ENCODE peak calls at places on chromosome 1, in six cellular contexts. F is breast epithelium, T is transverse colon, S is stomach, P is GM12878, I is spleen. J is an unnamed sample.

GRCh38 chr1:21295059-21295401 is 4.8 kb upstream of the ECE1 start:
- DNase-seq in F (no peak), T (no peak), S (no peak), P (no peak), I (no peak), J (no peak)

GRCh38 chr1:167579986-167580385 is 26.4 kb upstream of the CREG1 start:
- DNase-seq in F (no peak), T (no peak), S (no peak), P (no peak), I (no peak), J (no peak)

GRCh38 chr1:168285419-168285790 is 4.7 kb downstream of the TBX19 start:
- DNase-seq in F (no peak), T (no peak), S (no peak), P (no peak), I (no peak), J (no peak)

GRCh38 chr1:43839056-43839455 is 94.5 kb upstream of the ARTN start:
- DNase-seq in F (no peak), T (no peak), S (no peak), P (no peak), I (no peak), J (no peak)

GRCh38 chr1:225819346-225820192 is 9.6 kb downstream of the EPHX1 start:
- DNase-seq in F (no peak), T (no peak), S (no peak), P (no peak), I (no peak), J (no peak)

GRCh38 chr1:202046748-202047708 is 36.6 kb downstream of the ELF3 start:
- DNase-seq in F (no peak), T (peak; percentile 55), S (peak; percentile 45), P (no peak), I (no peak), J (no peak)

GRCh38 chr1:245278846-245279245 is 124.1 kb downstream of the KIF26B start:
- DNase-seq in F (no peak), T (no peak), S (no peak), P (no peak), I (no peak), J (no peak)

GRCh38 chr1:10851024-10852013 is 54.9 kb upstream of the CASZ1 start:
- DNase-seq in F (no peak), T (no peak), S (no peak), P (no peak), I (no peak), J (no peak)

GRCh38 chr1:55146781-55147180 is 68.4 kb downstream of the USP24 start:
- DNase-seq in F (no peak), T (peak; percentile 17), S (peak; percentile 33), P (no peak), I (no peak), J (no peak)

GRCh38 chr1:228150458-228151169 is 884 bp downstream of the GJC2 start:
- DNase-seq in F (no peak), T (peak; percentile 57), S (no peak), P (no peak), I (no peak), J (no peak)

GRCh38 chr1:232904566-232904965 is 45.8 kb upstream of the NTPCR start:
- DNase-seq in F (no peak), T (no peak), S (no peak), P (no peak), I (no peak), J (no peak)

GRCh38 chr1:166953486-166953885 is 21.9 kb downstream of the ILDR2 start:
- DNase-seq in F (no peak), T (no peak), S (no peak), P (no peak), I (no peak), J (no peak)

GRCh38 chr1:244353572-244354091 is 98.1 kb downstream of the ADSS2 start:
- DNase-seq in F (peak; percentile 52), T (peak; percentile 68), S (peak; percentile 49), P (no peak), I (no peak), J (peak; percentile 85)

GRCh38 chr1:158283965-158284364 is 5.8 kb upstream of the CD1C start:
- DNase-seq in F (no peak), T (no peak), S (no peak), P (peak; percentile 61), I (no peak), J (no peak)

GRCh38 chr1:172638885-172639831 is 19.7 kb upstream of the FASLG start:
- DNase-seq in F (peak; percentile 21), T (no peak), S (no peak), P (peak; percentile 19), I (no peak), J (no peak)

GRCh38 chr1:114334297-114334696 is 176.7 kb downstream of the TRIM33 start:
- DNase-seq in F (no peak), T (no peak), S (no peak), P (no peak), I (no peak), J (no peak)

GRCh38 chr1:46691997-46692790 is 20.5 kb downstream of the TEX38 start:
- DNase-seq in F (no peak), T (no peak), S (no peak), P (no peak), I (no peak), J (no peak)

GRCh38 chr1:46687910-46688509 is 16.4 kb downstream of the TEX38 start:
- DNase-seq in F (no peak), T (no peak), S (no peak), P (no peak), I (no peak), J (no peak)

GRCh38 chr1:46690931-46691411 is 19.3 kb downstream of the TEX38 start:
- DNase-seq in F (no peak), T (no peak), S (no peak), P (no peak), I (no peak), J (no peak)

GRCh38 chr1:46689326-46689725 is 17.7 kb downstream of the TEX38 start:
- DNase-seq in F (no peak), T (no peak), S (no peak), P (no peak), I (no peak), J (no peak)

DNA sequence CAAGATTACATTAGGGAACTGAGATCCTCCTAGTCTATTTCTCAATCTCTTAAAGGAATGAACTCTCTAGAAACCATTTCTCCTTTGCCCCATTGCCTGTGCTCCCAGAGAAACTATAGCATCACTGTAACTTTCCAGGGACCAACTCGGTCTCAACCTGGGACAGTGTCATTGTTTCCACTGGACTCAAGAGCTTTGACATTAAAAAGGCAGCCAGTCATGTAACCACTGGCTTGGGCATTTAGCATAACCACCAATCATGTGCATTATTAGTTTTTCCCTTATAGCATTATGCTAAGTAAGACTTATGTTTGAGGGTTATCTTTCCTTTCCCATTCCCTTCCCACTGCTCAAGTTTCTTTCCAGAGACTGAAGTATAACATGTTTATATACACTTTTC is 18.2 kb downstream of the TEX38 start:
- DNase-seq in F (no peak), T (no peak), S (no peak), P (no peak), I (no peak), J (no peak)
- H3K36me3 ChIP-seq in F (peaks cover 12% of the 10 kb centered on the region), T (peaks cover 11% of the 10 kb centered on the region), S (peaks cover 70% of the 10 kb centered on the region), P (peaks cover 24% of the 10 kb centered on the region), I (peaks cover 61% of the 10 kb centered on the region), J (peaks cover 65% of the 10 kb centered on the region)

GRCh38 chr1:22738069-22738435 is 27.4 kb downstream of the EPHB2 start:
- DNase-seq in F (no peak), T (no peak), S (no peak), P (no peak), I (no peak), J (no peak)

GRCh38 chr1:22738522-22738921 is 27.9 kb downstream of the EPHB2 start:
- DNase-seq in F (no peak), T (no peak), S (no peak), P (no peak), I (no peak), J (no peak)

GRCh38 chr1:22739648-22740385 is 29.2 kb downstream of the EPHB2 start:
- DNase-seq in F (no peak), T (peak; percentile 23), S (no peak), P (no peak), I (no peak), J (no peak)

GRCh38 chr1:22736496-22737088 is 26.0 kb downstream of the EPHB2 start:
- DNase-seq in F (no peak), T (no peak), S (no peak), P (no peak), I (no peak), J (no peak)

DNA sequence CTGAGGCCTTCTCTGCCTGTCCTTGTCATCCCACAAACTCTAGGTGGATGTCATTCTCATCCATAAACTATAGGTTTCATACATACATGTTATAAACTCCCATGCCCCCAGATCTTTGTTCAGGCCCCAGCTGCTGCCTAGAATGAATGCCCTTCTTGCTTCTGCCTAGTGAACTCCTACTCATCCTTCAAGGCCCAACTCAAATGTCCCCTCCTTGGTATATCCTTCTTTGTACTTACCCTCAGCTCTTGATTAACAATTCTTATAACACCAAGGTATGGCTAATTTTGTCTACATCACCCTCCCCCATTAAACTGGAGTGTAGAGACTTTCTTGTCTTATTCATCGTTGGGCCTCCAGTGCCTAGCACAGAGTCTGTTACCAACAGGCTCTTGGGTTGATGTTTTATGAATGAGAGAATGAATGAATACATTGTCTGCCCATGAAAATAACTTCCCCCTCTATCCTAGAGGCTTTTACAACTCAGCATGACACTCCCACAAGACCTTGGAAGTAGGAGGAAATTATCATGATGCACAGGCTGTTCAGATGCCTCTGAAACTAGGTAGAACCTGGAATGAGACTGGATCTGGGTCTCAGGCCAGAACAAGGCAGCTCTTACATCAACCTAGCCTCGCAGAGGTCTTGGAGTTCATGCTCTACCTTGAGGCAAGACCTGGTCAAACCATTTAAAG is 26.9 kb downstream of the EPHB2 start:
- DNase-seq in F (no peak), T (no peak), S (no peak), P (no peak), I (no peak), J (no peak)
- TF ChIP-seq POLR2AphosphoS5 in F (no peak), T (no peak), S (no peak), P (no peak), I (no peak), J (no peak)

DNA sequence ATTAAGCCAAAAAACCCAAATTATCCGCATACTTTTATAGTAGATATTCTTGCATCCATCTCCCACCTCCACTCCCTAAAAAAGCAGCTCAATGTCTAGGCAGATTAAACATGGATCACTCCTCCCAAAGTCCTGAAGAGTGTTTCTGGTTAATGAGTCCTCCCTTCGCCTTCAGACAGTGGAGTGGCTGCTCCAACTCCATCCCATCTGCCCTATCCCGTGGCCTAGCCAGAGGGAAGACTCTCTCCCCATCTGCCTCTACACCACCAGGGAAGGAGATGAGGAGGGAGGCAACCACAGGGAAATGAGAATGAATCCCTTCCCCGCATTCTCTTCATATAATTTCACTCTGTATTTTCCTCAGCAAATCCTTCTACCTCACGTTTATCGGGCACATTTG is 103.8 kb downstream of the SLC45A1 start:
- DNase-seq in F (no peak), T (peak; percentile 22), S (no peak), P (no peak), I (no peak), J (no peak)
- H3K4me1 ChIP-seq in F (peaks cover 8% of the 10 kb centered on the region), T (peaks cover 62% of the 10 kb centered on the region), S (peaks cover 80% of the 10 kb centered on the region), P (peaks cover 20% of the 10 kb centered on the region), I (peaks cover 86% of the 10 kb centered on the region), J (peaks cover 72% of the 10 kb centered on the region)

DNA sequence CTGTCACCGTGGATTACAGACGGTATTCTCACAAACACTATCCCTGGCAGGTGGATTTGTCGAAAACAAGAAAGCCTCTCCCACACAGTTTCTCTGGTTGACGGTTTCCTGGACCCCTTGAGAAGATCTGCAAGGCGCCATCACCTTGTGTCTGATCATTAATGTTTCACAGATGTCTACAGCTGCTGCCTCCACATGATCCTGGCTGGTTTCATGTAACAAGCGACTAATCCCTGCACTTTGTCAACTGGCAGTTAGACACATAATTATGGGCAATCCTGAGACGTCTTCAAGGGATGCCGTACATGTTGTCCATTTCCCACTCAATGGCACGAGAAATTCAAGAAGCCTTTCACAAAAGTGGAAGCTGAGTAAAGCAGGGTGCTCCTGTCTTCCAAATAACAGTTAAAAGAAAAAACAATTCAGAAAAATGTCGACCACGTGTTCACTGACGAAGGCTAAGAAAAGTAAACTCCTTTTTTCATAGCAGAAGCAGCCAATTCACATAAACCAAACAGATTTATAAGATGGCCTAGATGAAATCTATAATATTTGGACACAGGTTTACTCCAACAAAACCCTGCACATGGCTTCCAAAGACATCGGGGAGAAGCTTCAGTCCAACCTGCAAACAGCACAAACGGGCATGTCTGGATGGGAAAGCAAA is 52.3 kb downstream of the CAPZB start:
- DNase-seq in F (no peak), T (no peak), S (no peak), P (no peak), I (no peak), J (no peak)
- H3K36me3 ChIP-seq in F (no peaks in the 10 kb centered on the region), T (no peaks in the 10 kb centered on the region), S (no peaks in the 10 kb centered on the region), P (peaks cover 12% of the 10 kb centered on the region), I (no peaks in the 10 kb centered on the region), J (no peaks in the 10 kb centered on the region)